ENCODE peak calls at places on chromosomes 2 and 18, in ten cellular contexts. One of them, this sample, is unnamed.

GRCh38 chr2:189685540-189686229 is 11.2 kb downstream of the ANKAR start:
- DNase-seq in GM10248: no peak
- DNase-seq in GM12864: no peak
- DNase-seq in fibroblast of pulmonary artery: peak
- DNase-seq in MM.1S: peak
- DNase-seq in D721Med: no peak
- DNase-seq in cardiac fibroblast: peak
- DNase-seq in foreskin fibroblast: peak
- DNase-seq in CD4-positive, alpha-beta T cell: no peak
- DNase-seq in endothelial cell: no peak
- DNase-seq in this sample: no peak

GRCh38 chr18:78801011-78801410 is 178.6 kb upstream of the SALL3 start:
- DNase-seq in CD4-positive, alpha-beta T cell: no peak
- DNase-seq in foreskin fibroblast: no peak
- DNase-seq in fibroblast of pulmonary artery: no peak
- DNase-seq in GM10248: no peak
- DNase-seq in cardiac fibroblast: no peak
- DNase-seq in MM.1S: no peak
- DNase-seq in GM12864: no peak
- DNase-seq in D721Med: no peak
- DNase-seq in endothelial cell: no peak
- DNase-seq in this sample: no peak

GRCh38 chr2:74511104-74511989 is 2.9 kb upstream of the TLX2 start:
- DNase-seq in cardiac fibroblast: no peak
- DNase-seq in GM12864: no peak
- DNase-seq in MM.1S: no peak
- DNase-seq in foreskin fibroblast: peak
- DNase-seq in D721Med: no peak
- DNase-seq in fibroblast of pulmonary artery: no peak
- DNase-seq in GM10248: no peak
- DNase-seq in endothelial cell: no peak
- DNase-seq in CD4-positive, alpha-beta T cell: no peak
- DNase-seq in this sample: no peak

GRCh38 chr18:47531759-47532158 is 280.3 kb upstream of the SKOR2 start:
- DNase-seq in endothelial cell: no peak
- DNase-seq in fibroblast of pulmonary artery: no peak
- DNase-seq in CD4-positive, alpha-beta T cell: no peak
- DNase-seq in MM.1S: no peak
- DNase-seq in cardiac fibroblast: no peak
- DNase-seq in D721Med: no peak
- DNase-seq in foreskin fibroblast: no peak
- DNase-seq in GM10248: no peak
- DNase-seq in GM12864: no peak
- DNase-seq in this sample: no peak

GRCh38 chr18:46939337-46939963 is 22.0 kb downstream of the KATNAL2 start:
- DNase-seq in MM.1S: no peak
- DNase-seq in GM12864: no peak
- DNase-seq in CD4-positive, alpha-beta T cell: no peak
- DNase-seq in foreskin fibroblast: peak
- DNase-seq in D721Med: no peak
- DNase-seq in fibroblast of pulmonary artery: peak
- DNase-seq in endothelial cell: no peak
- DNase-seq in cardiac fibroblast: peak
- DNase-seq in GM10248: no peak
- DNase-seq in this sample: no peak

GRCh38 chr2:40343904-40344303 is 108.0 kb downstream of the SLC8A1 start:
- DNase-seq in GM12864: no peak
- DNase-seq in fibroblast of pulmonary artery: peak
- DNase-seq in GM10248: no peak
- DNase-seq in foreskin fibroblast: peak
- DNase-seq in endothelial cell: no peak
- DNase-seq in MM.1S: no peak
- DNase-seq in D721Med: no peak
- DNase-seq in CD4-positive, alpha-beta T cell: no peak
- DNase-seq in cardiac fibroblast: peak
- DNase-seq in this sample: no peak

GRCh38 chr18:79853303-79853992 is 55.7 kb downstream of the KCNG2 start:
- DNase-seq in GM10248: no peak
- DNase-seq in MM.1S: no peak
- DNase-seq in foreskin fibroblast: no peak
- DNase-seq in endothelial cell: no peak
- DNase-seq in cardiac fibroblast: no peak
- DNase-seq in D721Med: no peak
- DNase-seq in CD4-positive, alpha-beta T cell: no peak
- DNase-seq in GM12864: no peak
- DNase-seq in fibroblast of pulmonary artery: no peak
- DNase-seq in this sample: peak

GRCh38 chr2:29054430-29054829 is 19.9 kb downstream of the PCARE start:
- DNase-seq in foreskin fibroblast: no peak
- DNase-seq in CD4-positive, alpha-beta T cell: no peak
- DNase-seq in GM12864: no peak
- DNase-seq in endothelial cell: no peak
- DNase-seq in MM.1S: no peak
- DNase-seq in cardiac fibroblast: no peak
- DNase-seq in fibroblast of pulmonary artery: no peak
- DNase-seq in D721Med: no peak
- DNase-seq in GM10248: no peak
- DNase-seq in this sample: no peak

GRCh38 chr2:107132141-107132540 is 246.2 kb upstream of the ST6GAL2 start:
- DNase-seq in GM10248: peak
- DNase-seq in foreskin fibroblast: no peak
- DNase-seq in CD4-positive, alpha-beta T cell: no peak
- DNase-seq in D721Med: no peak
- DNase-seq in endothelial cell: no peak
- DNase-seq in GM12864: no peak
- DNase-seq in fibroblast of pulmonary artery: no peak
- DNase-seq in MM.1S: no peak
- DNase-seq in cardiac fibroblast: no peak
- DNase-seq in this sample: peak

GRCh38 chr2:66507673-66508127 is 72.8 kb downstream of the MEIS1 start:
- DNase-seq in cardiac fibroblast: no peak
- DNase-seq in CD4-positive, alpha-beta T cell: no peak
- DNase-seq in fibroblast of pulmonary artery: no peak
- DNase-seq in D721Med: no peak
- DNase-seq in foreskin fibroblast: no peak
- DNase-seq in GM10248: no peak
- DNase-seq in MM.1S: no peak
- DNase-seq in GM12864: no peak
- DNase-seq in endothelial cell: no peak
- DNase-seq in this sample: no peak

GRCh38 chr18:21914739-21915319 is 174.2 kb downstream of the MIB1 start:
- DNase-seq in endothelial cell: peak
- DNase-seq in D721Med: no peak
- DNase-seq in foreskin fibroblast: peak
- DNase-seq in GM12864: no peak
- DNase-seq in CD4-positive, alpha-beta T cell: no peak
- DNase-seq in MM.1S: no peak
- DNase-seq in fibroblast of pulmonary artery: peak
- DNase-seq in GM10248: no peak
- DNase-seq in cardiac fibroblast: peak
- DNase-seq in this sample: no peak

GRCh38 chr18:10088734-10089133 is 174.9 kb downstream of the VAPA start:
- DNase-seq in CD4-positive, alpha-beta T cell: no peak
- DNase-seq in foreskin fibroblast: no peak
- DNase-seq in D721Med: no peak
- DNase-seq in MM.1S: no peak
- DNase-seq in cardiac fibroblast: no peak
- DNase-seq in endothelial cell: no peak
- DNase-seq in GM12864: no peak
- DNase-seq in fibroblast of pulmonary artery: no peak
- DNase-seq in GM10248: no peak
- DNase-seq in this sample: no peak

GRCh38 chr18:60417946-60418345 is 45.4 kb upstream of the MC4R start:
- DNase-seq in CD4-positive, alpha-beta T cell: no peak
- DNase-seq in cardiac fibroblast: no peak
- DNase-seq in GM12864: no peak
- DNase-seq in GM10248: no peak
- DNase-seq in foreskin fibroblast: no peak
- DNase-seq in endothelial cell: no peak
- DNase-seq in fibroblast of pulmonary artery: no peak
- DNase-seq in MM.1S: no peak
- DNase-seq in D721Med: no peak
- DNase-seq in this sample: no peak

GRCh38 chr18:60411715-60412114 is 39.1 kb upstream of the MC4R start:
- DNase-seq in endothelial cell: peak
- DNase-seq in D721Med: no peak
- DNase-seq in foreskin fibroblast: no peak
- DNase-seq in GM12864: no peak
- DNase-seq in cardiac fibroblast: no peak
- DNase-seq in CD4-positive, alpha-beta T cell: no peak
- DNase-seq in GM10248: no peak
- DNase-seq in fibroblast of pulmonary artery: peak
- DNase-seq in MM.1S: no peak
- DNase-seq in this sample: no peak

DNA sequence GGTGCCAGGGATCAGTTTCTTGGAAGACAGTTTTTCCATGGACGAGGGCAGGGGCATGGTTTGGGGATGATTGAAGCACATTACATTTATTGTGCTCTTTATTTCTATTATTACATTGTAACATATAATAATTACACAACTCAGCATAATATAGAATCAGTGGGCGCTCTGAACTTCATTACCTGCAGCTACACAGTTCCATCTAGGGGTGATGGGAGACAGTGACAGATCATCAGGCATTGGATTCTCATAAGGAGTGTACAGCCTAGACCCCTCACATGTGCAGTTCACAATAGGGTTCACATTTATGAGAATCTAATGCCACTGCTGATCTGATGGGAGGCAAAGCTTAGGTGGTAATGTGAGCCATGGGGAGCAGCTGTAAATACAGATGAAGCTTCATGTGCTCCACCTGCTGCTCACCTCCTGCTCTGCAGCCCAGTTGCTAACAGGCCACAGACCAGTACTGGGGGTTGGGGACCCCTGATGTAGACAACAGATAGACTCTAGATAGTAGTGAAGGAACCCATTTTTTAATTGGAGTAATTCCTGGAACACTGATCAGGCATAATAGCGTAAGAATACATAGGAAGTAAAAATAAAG is 41.5 kb upstream of the MC4R start:
- DNase-seq in cardiac fibroblast: no peak
- DNase-seq in MM.1S: no peak
- DNase-seq in GM10248: no peak
- DNase-seq in GM12864: no peak
- DNase-seq in fibroblast of pulmonary artery: peak
- DNase-seq in D721Med: no peak
- DNase-seq in endothelial cell: peak
- DNase-seq in CD4-positive, alpha-beta T cell: no peak
- DNase-seq in foreskin fibroblast: peak
- DNase-seq in this sample: no peak
- TF ChIP-seq CTCF in cardiac fibroblast: peak
- TF ChIP-seq CTCF in MM.1S: peak
- TF ChIP-seq CTCF in GM10248: peak
- TF ChIP-seq CTCF in GM12864: peak
- TF ChIP-seq CTCF in fibroblast of pulmonary artery: peak
- TF ChIP-seq CTCF in D721Med: peak
- TF ChIP-seq CTCF in endothelial cell: peak
- TF ChIP-seq CTCF in CD4-positive, alpha-beta T cell: no peak
- TF ChIP-seq CTCF in foreskin fibroblast: peak
- TF ChIP-seq CTCF in this sample: peak

DNA sequence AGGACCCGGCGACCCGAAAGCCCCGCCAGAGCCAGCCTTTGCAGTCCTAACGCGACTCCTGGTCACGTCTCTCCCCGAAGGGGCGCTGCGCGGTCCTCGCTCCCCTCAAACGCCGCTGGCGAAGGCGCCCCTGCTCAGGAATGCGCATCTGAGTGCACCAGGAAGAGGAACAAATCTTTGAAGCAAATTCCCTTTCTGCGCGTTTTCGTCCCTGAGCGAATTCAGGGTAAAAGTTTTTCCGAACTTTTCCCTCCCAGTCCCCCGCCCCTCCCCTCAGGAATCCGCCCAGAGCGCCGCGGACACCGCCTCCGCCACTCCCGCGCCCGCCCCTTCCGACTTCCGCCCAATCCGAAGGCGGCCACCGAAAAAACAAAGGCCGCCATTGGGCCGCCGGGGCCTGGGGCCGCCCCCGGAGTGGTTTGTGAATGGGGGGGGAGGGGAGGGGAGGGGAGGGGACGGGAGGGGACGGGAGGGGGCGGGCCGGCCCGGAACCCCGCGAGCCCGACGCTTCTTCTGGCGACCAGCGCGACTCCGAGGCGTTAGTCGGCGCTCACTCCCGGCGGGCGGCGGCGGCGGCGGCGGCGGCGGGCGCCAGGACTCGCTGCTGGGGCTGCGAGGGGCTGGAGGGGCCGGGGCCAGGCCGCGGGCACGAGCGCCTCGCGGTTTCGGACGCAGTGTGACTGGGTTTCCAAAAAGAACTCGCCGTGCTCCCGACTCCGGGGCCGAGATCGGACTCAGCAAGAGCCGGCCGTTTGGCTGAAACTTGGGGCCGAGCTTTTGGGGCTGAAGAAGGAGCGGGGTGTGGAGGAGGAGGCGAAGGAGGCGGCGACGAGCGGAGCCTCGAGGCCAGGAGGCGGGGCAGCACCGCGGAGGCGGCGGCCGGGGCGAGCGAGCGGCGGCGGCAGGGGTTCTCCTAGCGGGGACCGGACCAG is at the start of gene FZD7:
- DNase-seq in fibroblast of pulmonary artery: peak
- DNase-seq in cardiac fibroblast: peak
- DNase-seq in D721Med: peak
- DNase-seq in CD4-positive, alpha-beta T cell: peak
- DNase-seq in endothelial cell: peak
- DNase-seq in MM.1S: peak
- DNase-seq in GM12864: peak
- DNase-seq in GM10248: peak
- DNase-seq in foreskin fibroblast: peak
- DNase-seq in this sample: peak
- TF ChIP-seq CTCF in fibroblast of pulmonary artery: peak
- TF ChIP-seq CTCF in cardiac fibroblast: peak
- TF ChIP-seq CTCF in D721Med: no peak
- TF ChIP-seq CTCF in CD4-positive, alpha-beta T cell: no peak
- TF ChIP-seq CTCF in endothelial cell: no peak
- TF ChIP-seq CTCF in MM.1S: peak
- TF ChIP-seq CTCF in GM12864: peak
- TF ChIP-seq CTCF in GM10248: peak
- TF ChIP-seq CTCF in foreskin fibroblast: no peak
- TF ChIP-seq CTCF in this sample: no peak

GRCh38 chr2:61144697-61145268 is 17.2 kb upstream of the C2orf74 start:
- DNase-seq in D721Med: peak
- DNase-seq in CD4-positive, alpha-beta T cell: peak
- DNase-seq in foreskin fibroblast: peak
- DNase-seq in GM10248: peak
- DNase-seq in GM12864: peak
- DNase-seq in MM.1S: peak
- DNase-seq in endothelial cell: peak
- DNase-seq in cardiac fibroblast: peak
- DNase-seq in fibroblast of pulmonary artery: peak
- DNase-seq in this sample: peak
- TF ChIP-seq CTCF in D721Med: no peak
- TF ChIP-seq CTCF in CD4-positive, alpha-beta T cell: no peak
- TF ChIP-seq CTCF in foreskin fibroblast: no peak
- TF ChIP-seq CTCF in GM10248: no peak
- TF ChIP-seq CTCF in GM12864: no peak
- TF ChIP-seq CTCF in MM.1S: no peak
- TF ChIP-seq CTCF in endothelial cell: no peak
- TF ChIP-seq CTCF in cardiac fibroblast: no peak
- TF ChIP-seq CTCF in fibroblast of pulmonary artery: no peak
- TF ChIP-seq CTCF in this sample: no peak

DNA sequence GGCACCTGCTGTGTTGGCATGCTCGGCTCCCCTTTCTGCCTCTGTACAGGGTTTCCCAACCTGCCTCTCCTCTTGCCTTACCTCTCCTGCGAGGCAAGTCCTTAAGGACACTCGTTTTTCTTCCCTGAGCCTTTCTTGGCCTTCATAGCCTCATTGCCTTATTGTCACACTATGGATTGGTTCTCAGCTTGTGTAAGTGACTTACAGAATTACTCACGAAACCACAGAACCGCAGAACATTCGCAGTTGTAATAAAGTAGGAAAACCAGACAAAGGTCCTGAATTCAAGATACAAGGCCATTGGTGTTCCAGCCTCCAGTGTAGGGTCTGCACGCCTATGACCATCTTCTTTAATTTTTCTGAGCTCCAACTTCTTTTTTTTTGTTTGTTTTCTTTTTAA is 317.6 kb upstream of the SMIM21 start:
- DNase-seq in endothelial cell: no peak
- DNase-seq in D721Med: no peak
- DNase-seq in foreskin fibroblast: no peak
- DNase-seq in CD4-positive, alpha-beta T cell: no peak
- DNase-seq in GM10248: no peak
- DNase-seq in GM12864: no peak
- DNase-seq in cardiac fibroblast: no peak
- DNase-seq in fibroblast of pulmonary artery: no peak
- DNase-seq in MM.1S: no peak
- DNase-seq in this sample: no peak
- TF ChIP-seq CTCF in endothelial cell: no peak
- TF ChIP-seq CTCF in D721Med: no peak
- TF ChIP-seq CTCF in foreskin fibroblast: no peak
- TF ChIP-seq CTCF in CD4-positive, alpha-beta T cell: no peak
- TF ChIP-seq CTCF in GM10248: no peak
- TF ChIP-seq CTCF in GM12864: no peak
- TF ChIP-seq CTCF in cardiac fibroblast: no peak
- TF ChIP-seq CTCF in fibroblast of pulmonary artery: no peak
- TF ChIP-seq CTCF in MM.1S: no peak
- TF ChIP-seq CTCF in this sample: no peak

This sample was measured in GM13976.